ENCODE peak calls at places on chromosomes 11 and 22, in six cellular contexts. G, D, I, L, R and N are unnamed samples.

GRCh38 chr11:2806351-2807058 is 79.1 kb downstream of the CDKN1C start:
- DNase-seq in G (no peak), D (peak; percentile 31), I (no peak), L (peak; percentile 63), R (no peak), N (peak; percentile 47)

GRCh38 chr11:9226514-9226913 is 38.6 kb downstream of the DENND5A start:
- DNase-seq in G (no peak), D (no peak), I (no peak), L (no peak), R (no peak), N (no peak)

GRCh38 chr11:17013548-17014320 is 480 bp downstream of the PLEKHA7 start:
- DNase-seq in G (no peak), D (no peak), I (no peak), L (peak; percentile 81), R (peak; percentile 36), N (no peak)

GRCh38 chr11:78825531-78825930 is 250.9 kb upstream of the NARS2 start:
- DNase-seq in G (no peak), D (no peak), I (no peak), L (no peak), R (no peak), N (no peak)

GRCh38 chr11:96969251-96969650 is 579.4 kb downstream of the JRKL start:
- DNase-seq in G (no peak), D (no peak), I (no peak), L (no peak), R (no peak), N (peak; percentile 35)

GRCh38 chr11:133790995-133791394 is 54.3 kb downstream of the SPATA19 start:
- DNase-seq in G (no peak), D (no peak), I (no peak), L (no peak), R (no peak), N (no peak)

GRCh38 chr22:36107436-36107835 is 53.1 kb downstream of the APOL3 start:
- DNase-seq in G (no peak), D (no peak), I (no peak), L (no peak), R (no peak), N (no peak)

GRCh38 chr11:132549571-132549970 is 982.7 kb downstream of the OPCML start:
- DNase-seq in G (no peak), D (no peak), I (no peak), L (no peak), R (no peak), N (no peak)

GRCh38 chr11:62223095-62223494 is 14.6 kb downstream of the SCGB2A1 start:
- DNase-seq in G (no peak), D (no peak), I (no peak), L (no peak), R (no peak), N (no peak)

GRCh38 chr11:92875473-92875872 is 94.0 kb upstream of the MTNR1B start:
- DNase-seq in G (no peak), D (no peak), I (no peak), L (no peak), R (no peak), N (no peak)

GRCh38 chr22:29375436-29376076 is 12.8 kb downstream of the AP1B1 start:
- DNase-seq in G (no peak), D (no peak), I (no peak), L (no peak), R (no peak), N (no peak)

GRCh38 chr11:128036556-128037093 is 550.7 kb downstream of the ETS1 start:
- DNase-seq in G (no peak), D (no peak), I (no peak), L (no peak), R (no peak), N (no peak)

GRCh38 chr11:74641905-74642304 is 49.5 kb downstream of the POLD3 start:
- DNase-seq in G (no peak), D (peak; percentile 48), I (no peak), L (no peak), R (no peak), N (no peak)

GRCh38 chr11:106400949-106401545 is 323.6 kb downstream of the AASDHPPT start:
- DNase-seq in G (no peak), D (no peak), I (no peak), L (no peak), R (no peak), N (no peak)

GRCh38 chr22:22935546-22936157 is 48.0 kb downstream of the IGLL5 start:
- DNase-seq in G (peak; percentile 58), D (no peak), I (no peak), L (no peak), R (no peak), N (no peak)

GRCh38 chr11:117010808-117011540 is 87.3 kb downstream of the SIK3 start:
- DNase-seq in G (no peak), D (peak; percentile 42), I (peak; percentile 92), L (no peak), R (peak; percentile 98), N (no peak)

GRCh38 chr11:8242480-8243280 is 21.0 kb downstream of the LMO1 start:
- DNase-seq in G (no peak), D (no peak), I (no peak), L (no peak), R (no peak), N (no peak)

GRCh38 chr22:43288807-43289417 is 54.3 kb downstream of the SCUBE1 start:
- DNase-seq in G (no peak), D (no peak), I (no peak), L (no peak), R (no peak), N (no peak)

GRCh38 chr11:45839204-45839603 is 8.1 kb upstream of the CRY2 start:
- DNase-seq in G (no peak), D (no peak), I (no peak), L (no peak), R (no peak), N (no peak)

GRCh38 chr11:45846174-45846675 is 1.1 kb upstream of the CRY2 start:
- DNase-seq in G (no peak), D (no peak), I (no peak), L (no peak), R (no peak), N (no peak)

GRCh38 chr11:45846974-45847907 is at the start of gene CRY2:
- DNase-seq in G (peak; percentile 99), D (peak; percentile 100), I (peak; percentile 98), L (peak; percentile 100), R (peak; percentile 98), N (peak; percentile 100)

GRCh38 chr11:45844822-45845573 is 2.3 kb upstream of the CRY2 start:
- DNase-seq in G (no peak), D (no peak), I (no peak), L (no peak), R (no peak), N (no peak)

GRCh38 chr11:45843158-45843924 is 3.9 kb upstream of the CRY2 start:
- DNase-seq in G (peak; percentile 91), D (peak; percentile 90), I (peak; percentile 47), L (peak; percentile 94), R (peak; percentile 88), N (peak; percentile 92)
- H3K4me3 ChIP-seq in G (no peak overlapping the region), D (no peak overlapping the region), I (peak overlapping the region; percentile 10), L (peak overlapping the region; percentile 14), R (peak overlapping the region; percentile 57), N (no peak overlapping the region)

GRCh38 chr22:30605449-30606110 is 1.4 kb upstream of the TCN2 start:
- DNase-seq in G (peak; percentile 64), D (peak; percentile 45), I (no peak), L (no peak), R (peak; percentile 58), N (peak; percentile 28)
- H3K4me3 ChIP-seq in G (no peak overlapping the region), D (peak overlapping the region; percentile 39), I (peak overlapping the region; percentile 55), L (peak overlapping the region; percentile 75), R (peak overlapping the region; percentile 23), N (no peak overlapping the region)

DNA sequence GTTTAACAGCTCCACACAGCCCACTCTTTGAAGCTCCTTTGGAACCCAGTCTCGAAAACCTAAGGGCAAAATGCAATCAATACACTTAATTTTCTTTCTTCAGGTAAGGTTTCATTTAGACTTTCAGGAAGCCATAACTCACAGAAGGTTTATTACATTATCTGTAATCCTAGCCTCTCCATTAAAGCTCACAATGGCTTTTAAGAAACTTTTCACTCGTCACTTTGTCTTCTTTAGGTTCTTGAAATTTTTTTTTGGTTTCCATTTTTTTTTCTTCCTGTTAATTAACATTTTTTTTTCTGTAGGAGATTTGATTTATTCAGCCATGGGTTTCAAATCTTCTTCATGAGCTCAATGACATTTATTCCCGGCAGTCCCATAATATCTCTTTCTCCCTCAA is 91.4 kb downstream of the ARL14EP start:
- DNase-seq in G (no peak), D (no peak), I (no peak), L (no peak), R (no peak), N (no peak)
- H3K4me3 ChIP-seq in G (no peak overlapping the region), D (no peak overlapping the region), I (no peak overlapping the region), L (no peak overlapping the region), R (no peak overlapping the region), N (no peak overlapping the region)

GRCh38 chr11:64250406-64250874 is 890 bp upstream of the PLCB3 start:
- DNase-seq in G (no peak), D (no peak), I (no peak), L (no peak), R (no peak), N (no peak)
- H3K4me3 ChIP-seq in G (peak overlapping the region; percentile 87), D (no peak overlapping the region), I (peak overlapping the region; percentile 76), L (peak overlapping the region; percentile 89), R (peak overlapping the region; percentile 71), N (peak overlapping the region; percentile 95)

DNA sequence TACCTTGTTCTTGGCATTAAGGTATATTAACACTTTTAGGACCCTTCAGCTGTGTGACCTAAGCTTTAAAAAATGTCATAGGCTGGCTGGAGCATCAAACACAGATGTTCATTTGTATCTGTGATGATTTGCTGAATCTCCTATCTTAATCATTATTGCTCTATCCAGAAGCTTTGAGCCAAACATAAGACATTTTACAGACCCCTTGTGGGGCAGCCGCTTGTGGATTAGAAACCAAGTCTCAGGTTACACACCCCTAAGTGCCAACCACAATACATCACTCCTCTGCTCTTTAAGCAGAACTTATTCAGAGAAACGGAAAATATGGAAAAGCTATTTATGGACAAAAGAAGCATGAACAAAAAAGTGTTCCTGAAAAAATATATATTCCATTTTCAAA is 394.2 kb upstream of the CCDC90B start:
- DNase-seq in G (no peak), D (no peak), I (no peak), L (no peak), R (no peak), N (no peak)
- H3K4me3 ChIP-seq in G (no peak overlapping the region), D (no peak overlapping the region), I (no peak overlapping the region), L (no peak overlapping the region), R (no peak overlapping the region), N (no peak overlapping the region)

DNA sequence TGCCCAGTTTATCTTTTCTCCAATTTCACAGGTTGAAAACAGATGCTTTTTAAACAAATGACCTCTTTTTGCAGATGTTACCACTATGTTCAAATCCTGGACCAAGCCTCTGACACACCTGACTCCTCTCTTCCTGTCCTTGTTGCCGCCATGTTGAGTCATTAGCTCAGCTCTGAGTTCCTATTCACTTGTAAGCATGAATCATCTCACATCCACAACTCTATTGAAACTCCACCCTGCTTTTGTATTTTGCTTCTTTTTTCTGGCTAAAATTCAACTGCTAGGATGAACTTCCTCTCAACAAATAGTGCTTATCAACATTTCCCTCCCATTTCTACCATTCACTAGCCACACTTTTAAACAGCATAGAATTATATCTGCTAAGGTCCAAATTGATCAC is 4.1 kb downstream of the JOSD1 start:
- DNase-seq in G (no peak), D (no peak), I (no peak), L (no peak), R (peak; percentile 77), N (peak; percentile 67)
- H3K4me3 ChIP-seq in G (peak overlapping the region; percentile 89), D (no peak overlapping the region), I (no peak overlapping the region), L (no peak overlapping the region), R (peak overlapping the region; percentile 85), N (no peak overlapping the region)